ENCODE peak calls at places on chromosomes 6 and 20, in seven cellular contexts. L is left ventricle myocardium inferior, F is lower lobe of right lung, X is IMR-90, H is brain microvascular endothelial cell, N is HL-60, T is aorta. M is an unnamed sample.

GRCh38 chr6:4059115-4059777 is 19.7 kb downstream of the FAM217A start:
- DNase-seq in L (no peak), F (no peak), X (peak), H (peak), N (no peak), T (no peak), M (no peak)

GRCh38 chr6:36683145-36683655 is 4.7 kb downstream of the CDKN1A start:
- DNase-seq in L (no peak), F (no peak), X (no peak), H (no peak), N (no peak), T (no peak), M (no peak)

GRCh38 chr6:147001621-147002020 is 202.6 kb upstream of the STXBP5 start:
- DNase-seq in L (no peak), F (no peak), X (no peak), H (no peak), N (no peak), T (no peak), M (no peak)

GRCh38 chr20:47790032-47790965 is 5.0 kb upstream of the SULF2 start:
- DNase-seq in L (no peak), F (no peak), X (peak), H (peak), N (no peak), T (peak), M (no peak)

GRCh38 chr6:169866668-169867521 is 115.5 kb downstream of the ERMARD start:
- DNase-seq in L (no peak), F (no peak), X (no peak), H (no peak), N (no peak), T (no peak), M (no peak)

GRCh38 chr20:1371830-1372539 is 20.9 kb downstream of the FKBP1A start:
- DNase-seq in L (no peak), F (no peak), X (no peak), H (no peak), N (no peak), T (no peak), M (no peak)

GRCh38 chr6:119322715-119323350 is 26.7 kb downstream of the MAN1A1 start:
- DNase-seq in L (no peak), F (no peak), X (no peak), H (no peak), N (no peak), T (no peak), M (no peak)

GRCh38 chr6:136127856-136128255 is 122.3 kb downstream of the MTFR2 start:
- DNase-seq in L (no peak), F (no peak), X (no peak), H (no peak), N (no peak), T (no peak), M (no peak)

GRCh38 chr6:160365117-160365516 is 16.9 kb downstream of the SLC22A3 start:
- DNase-seq in L (no peak), F (no peak), X (no peak), H (no peak), N (no peak), T (no peak), M (no peak)

GRCh38 chr6:7157752-7158616 is 50.2 kb downstream of the RREB1 start:
- DNase-seq in L (no peak), F (no peak), X (peak), H (no peak), N (no peak), T (no peak), M (no peak)
- H3K27ac ChIP-seq in L (peak), F (peak), X (peak), H (no peak), N (no peak), T (no peak), M (peak)

GRCh38 chr20:53626584-53626983 is 32.9 kb upstream of the ZNF217 start:
- DNase-seq in L (no peak), F (no peak), X (no peak), H (no peak), N (no peak), T (no peak), M (no peak)
- H3K27ac ChIP-seq in L (no peak), F (no peak), X (no peak), H (no peak), N (no peak), T (no peak), M (no peak)

DNA sequence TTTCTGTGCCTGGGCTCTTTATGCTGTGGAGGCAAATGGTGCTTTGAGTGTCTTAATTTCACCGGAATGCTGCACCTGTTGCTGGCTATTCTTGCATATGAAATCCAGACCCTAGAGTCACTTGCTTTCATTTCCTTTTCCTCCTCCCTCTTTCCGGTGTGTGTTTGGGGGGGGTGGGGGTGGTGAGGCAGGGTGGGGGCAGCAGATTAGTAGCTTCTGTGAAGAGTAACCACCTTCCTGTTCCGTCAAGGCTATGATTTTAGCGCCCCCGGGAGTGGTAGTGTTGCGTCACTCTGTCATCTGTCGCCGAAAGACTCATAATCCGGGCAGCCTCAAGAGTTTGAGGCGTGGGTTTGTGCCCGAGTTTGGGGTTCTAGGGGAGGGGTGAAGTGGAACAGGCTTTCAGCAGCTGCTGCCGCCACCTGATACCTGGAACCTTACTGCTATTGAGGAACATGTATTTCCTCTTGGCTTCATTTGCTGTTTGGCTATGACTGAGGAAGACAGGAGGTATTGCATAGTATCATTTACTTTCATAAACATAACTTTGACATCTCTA is 49.1 kb downstream of the UTRN start:
- DNase-seq in L (no peak), F (peak), X (no peak), H (no peak), N (no peak), T (no peak), M (peak)
- H3K27ac ChIP-seq in L (peak), F (peak), X (no peak), H (no peak), N (no peak), T (no peak), M (peak)

GRCh38 chr6:152129606-152130249 is 322.2 kb downstream of the ESR1 start:
- DNase-seq in L (peak), F (no peak), X (peak), H (no peak), N (no peak), T (no peak), M (no peak)
- H3K27ac ChIP-seq in L (peak), F (peak), X (peak), H (no peak), N (no peak), T (peak), M (peak)

DNA sequence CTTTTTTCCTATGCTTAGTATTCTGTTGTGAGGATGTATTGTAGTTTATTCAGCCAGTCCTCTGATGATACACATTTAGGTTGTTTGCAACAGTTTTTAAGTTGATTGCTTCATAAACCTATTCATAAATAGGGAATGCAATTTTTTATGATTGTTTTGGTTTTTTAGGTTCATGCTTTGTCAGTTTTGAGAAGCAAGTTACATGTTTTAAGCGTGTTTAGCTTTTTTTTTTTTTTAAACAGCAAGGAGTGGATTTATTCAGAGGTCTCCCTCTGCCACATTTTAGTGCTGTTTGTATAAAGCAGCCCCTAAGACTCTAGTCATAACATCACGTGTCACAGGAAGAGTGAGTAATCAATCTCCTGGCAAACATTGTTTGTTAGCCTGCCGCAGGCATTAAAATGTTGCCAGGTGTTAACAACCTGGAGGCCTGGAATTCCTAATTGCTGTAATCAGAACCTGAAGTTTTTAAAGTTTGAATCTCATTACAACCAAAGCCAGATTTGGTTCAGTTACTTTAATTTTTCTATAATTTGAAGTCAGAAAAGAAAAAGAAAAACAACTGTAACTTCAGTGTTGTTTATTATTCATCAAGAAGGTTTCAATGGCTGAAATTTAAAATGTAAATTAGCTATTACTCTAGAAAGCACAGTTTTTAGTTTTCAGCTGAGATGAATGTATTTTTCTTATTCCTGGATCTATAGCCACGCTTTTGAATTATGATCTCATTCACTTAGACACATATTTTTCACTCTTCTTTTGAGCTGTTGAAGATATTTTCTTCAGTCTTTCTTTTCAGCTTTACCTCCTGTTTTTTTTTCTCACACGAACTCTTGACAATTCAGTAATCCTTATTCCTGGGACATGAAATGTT is 59.2 kb downstream of the KCNS1 start:
- DNase-seq in L (no peak), F (no peak), X (peak), H (peak), N (no peak), T (no peak), M (no peak)
- H3K27ac ChIP-seq in L (no peak), F (no peak), X (no peak), H (no peak), N (no peak), T (no peak), M (no peak)

GRCh38 chr6:140059947-140060346 is 685.5 kb upstream of the CITED2 start:
- DNase-seq in L (no peak), F (no peak), X (peak), H (no peak), N (no peak), T (no peak), M (no peak)
- H3K27ac ChIP-seq in L (no peak), F (no peak), X (no peak), H (no peak), N (no peak), T (no peak), M (no peak)

GRCh38 chr6:111658445-111659154 is 52.9 kb upstream of the TRAF3IP2 start:
- DNase-seq in L (no peak), F (no peak), X (peak), H (no peak), N (no peak), T (no peak), M (no peak)
- H3K27ac ChIP-seq in L (no peak), F (peak), X (no peak), H (no peak), N (no peak), T (no peak), M (peak)

GRCh38 chr20:23367770-23368169 is 5.8 kb downstream of the GZF1 start:
- DNase-seq in L (no peak), F (no peak), X (peak), H (no peak), N (no peak), T (no peak), M (no peak)

GRCh38 chr20:23365390-23366165 is 3.6 kb downstream of the GZF1 start:
- DNase-seq in L (no peak), F (no peak), X (no peak), H (no peak), N (no peak), T (no peak), M (no peak)

GRCh38 chr20:23368316-23369110 is 6.5 kb downstream of the GZF1 start:
- DNase-seq in L (no peak), F (no peak), X (peak), H (no peak), N (no peak), T (no peak), M (no peak)

GRCh38 chr20:23369424-23369823 is 7.4 kb downstream of the GZF1 start:
- DNase-seq in L (no peak), F (no peak), X (no peak), H (no peak), N (no peak), T (no peak), M (no peak)

GRCh38 chr20:23366384-23366783 is 4.4 kb downstream of the GZF1 start:
- DNase-seq in L (no peak), F (no peak), X (no peak), H (no peak), N (no peak), T (no peak), M (no peak)
- H3K27ac ChIP-seq in L (peak), F (no peak), X (no peak), H (no peak), N (no peak), T (no peak), M (peak)